ENCODE peak calls at places on chromosomes 12 and 14, in four cellular contexts. W is naive thymus-derived CD4-positive, alpha-beta T cell; H is CD8-positive, alpha-beta T cell; F is HCT116. S is an unnamed sample.

GRCh38 chr12:126772171-126772864 is 1494.7 kb upstream of the TMEM132C start:
- DNase-seq in W (peak), F (peak), H (peak), S (no peak)

GRCh38 chr14:100619382-100620305 is 32.4 kb upstream of the BEGAIN start:
- DNase-seq in F (no peak), H (no peak), W (no peak), S (no peak)

GRCh38 chr12:13170892-13171490 is 25.5 kb upstream of the EMP1 start:
- DNase-seq in W (no peak), H (no peak), F (no peak), S (no peak)

GRCh38 chr12:48454675-48455074 is 17.7 kb upstream of the ANP32D start:
- DNase-seq in F (peak), H (no peak), W (no peak), S (no peak)

GRCh38 chr12:15505616-15506015 is 183.3 kb downstream of the PTPRO start:
- DNase-seq in W (no peak), H (no peak), F (no peak), S (no peak)

GRCh38 chr12:53844989-53845836 is 93.4 kb upstream of the HOXC13 start:
- DNase-seq in F (no peak), W (no peak), H (no peak), S (no peak)

GRCh38 chr14:89720741-89721315 is 233.7 kb downstream of the EFCAB11 start:
- DNase-seq in H (peak), F (no peak), W (peak), S (no peak)

GRCh38 chr14:99560946-99561683 is 42.9 kb downstream of the CCDC85C start:
- DNase-seq in W (no peak), F (no peak), H (no peak), S (no peak)

GRCh38 chr12:72017054-72017651 is 78.5 kb downstream of the TPH2 start:
- DNase-seq in F (peak), H (peak), W (peak), S (peak)

GRCh38 chr12:121295123-121295745 is 1.3 kb downstream of the CAMKK2 start:
- DNase-seq in H (no peak), F (no peak), W (no peak), S (no peak)

GRCh38 chr12:104750061-104750460 is 208.0 kb downstream of the SLC41A2 start:
- DNase-seq in H (no peak), F (no peak), W (no peak), S (no peak)

GRCh38 chr12:104748356-104748755 is 209.7 kb downstream of the SLC41A2 start:
- DNase-seq in H (no peak), F (no peak), W (no peak), S (no peak)

GRCh38 chr12:104747956-104748355 is 210.1 kb downstream of the SLC41A2 start:
- DNase-seq in H (no peak), W (no peak), F (no peak), S (no peak)

GRCh38 chr12:104749555-104749954 is 208.5 kb downstream of the SLC41A2 start:
- DNase-seq in H (no peak), F (no peak), W (no peak), S (no peak)

DNA sequence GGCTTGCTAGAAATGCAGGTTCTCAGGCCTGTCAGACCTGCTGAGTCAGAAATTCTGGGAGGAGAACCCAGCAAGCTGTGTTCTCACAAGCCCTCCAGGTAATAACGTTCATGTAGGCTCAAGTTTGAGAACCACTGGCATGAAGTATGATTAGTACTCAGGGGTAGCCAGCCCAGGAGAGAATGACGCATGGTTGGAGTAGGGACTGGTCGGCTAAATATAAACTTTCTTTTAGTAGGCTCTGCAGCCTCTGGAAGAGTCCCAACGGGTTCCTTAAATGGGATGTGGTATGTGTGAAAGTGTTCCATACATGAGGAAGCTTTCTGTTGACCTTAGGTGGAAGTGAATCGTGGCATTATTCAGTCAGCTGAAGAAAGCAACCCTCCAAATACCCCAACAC is 209.3 kb downstream of the SLC41A2 start:
- DNase-seq in W (no peak), F (no peak), H (no peak), S (no peak)
- H3K27ac ChIP-seq in W (no peak), F (no peak), H (no peak), S (no peak)

GRCh38 chr14:20971705-20972021 is 16.4 kb downstream of the RNASE2 start:
- DNase-seq in F (no peak), H (no peak), W (no peak), S (no peak)
- H3K27ac ChIP-seq in F (peak), H (no peak), W (peak), S (no peak)

GRCh38 chr14:69617796-69618195 is 6.4 kb downstream of the SUSD6 start:
- DNase-seq in H (no peak), F (no peak), W (no peak), S (no peak)
- H3K27ac ChIP-seq in H (no peak), F (no peak), W (peak), S (no peak)

DNA sequence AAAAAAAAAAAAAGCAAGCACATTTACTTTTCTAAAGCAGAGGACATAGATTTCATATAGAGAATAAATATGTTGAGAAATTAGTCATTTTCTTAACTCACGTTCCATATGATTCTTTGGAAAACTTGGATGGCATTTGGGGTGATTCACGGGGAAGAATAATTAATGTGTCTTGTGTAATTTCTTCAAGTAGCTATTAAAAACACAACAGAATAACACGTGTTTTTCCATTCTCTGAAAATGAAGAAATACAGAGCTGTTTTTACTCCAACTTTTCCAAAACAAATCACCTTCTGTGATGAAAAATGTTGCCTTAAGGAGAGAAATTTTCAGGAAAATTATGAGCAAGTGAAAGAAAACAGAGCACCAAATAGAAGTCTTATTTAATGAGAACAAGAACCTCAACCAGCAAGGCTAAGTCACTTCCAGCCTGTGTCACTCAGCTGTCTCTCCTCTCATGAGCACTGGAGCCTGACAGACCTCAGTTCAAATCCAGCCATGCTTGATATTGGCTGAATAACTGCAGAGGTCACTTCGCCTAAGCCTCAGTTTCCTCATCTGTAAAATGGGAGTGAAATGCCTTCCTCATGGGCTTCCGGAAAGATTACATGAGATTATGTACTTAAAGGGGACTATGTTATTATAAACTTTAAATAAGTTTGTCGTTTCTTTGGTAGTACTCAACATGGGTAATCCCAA is 42.8 kb upstream of the NUAK1 start:
- DNase-seq in H (no peak), F (no peak), W (no peak), S (no peak)
- H3K27ac ChIP-seq in H (no peak), F (no peak), W (no peak), S (no peak)

S was measured in caudate nucleus.